ENCODE peak calls at places on chromosome 14, in four cellular contexts. T is CD4-positive, CD25-positive, alpha-beta regulatory T cell; O is K562; B is lung. W is an unnamed sample.

GRCh38 chr14:43937001-43937400 is 570.1 kb downstream of the FSCB start:
- DNase-seq in T (no peak), B (no peak), O (no peak), W (no peak)

GRCh38 chr14:65496178-65496993 is 83.9 kb downstream of the FUT8 start:
- DNase-seq in B (no peak), T (no peak), O (no peak), W (no peak)

GRCh38 chr14:68682166-68683103 is 110.4 kb downstream of the ZFP36L1 start:
- DNase-seq in O (no peak), T (no peak), B (peak; percentile 63), W (no peak)

GRCh38 chr14:95117937-95118726 is 39.2 kb downstream of the DICER1 start:
- DNase-seq in B (no peak), T (no peak), O (no peak), W (no peak)

GRCh38 chr14:105060751-105061427 is 4.3 kb downstream of the GPR132 start:
- DNase-seq in B (no peak), T (no peak), O (no peak), W (peak; percentile 46)

GRCh38 chr14:39230416-39230815 is 3.3 kb upstream of the MIA2 start:
- DNase-seq in O (no peak), B (no peak), T (no peak), W (no peak)

GRCh38 chr14:83867871-83868270 is 1662.1 kb upstream of the FLRT2 start:
- DNase-seq in B (no peak), T (no peak), O (no peak), W (no peak)

GRCh38 chr14:89206426-89206825 is 210.6 kb downstream of the FOXN3 start:
- DNase-seq in T (no peak), O (no peak), B (no peak), W (no peak)

GRCh38 chr14:76919811-76920571 is 93.8 kb downstream of the LRRC74A start:
- DNase-seq in T (no peak), O (no peak), B (no peak), W (no peak)

GRCh38 chr14:100898935-100899840 is 4.3 kb downstream of the RTL1 start:
- DNase-seq in B (peak; percentile 24), T (no peak), O (no peak), W (no peak)

GRCh38 chr14:72583316-72584272 is 310.3 kb downstream of the DPF3 start:
- DNase-seq in T (no peak), O (no peak), B (no peak), W (no peak)

GRCh38 chr14:51370758-51371386 is 130.8 kb downstream of the TMX1 start:
- DNase-seq in O (no peak), T (no peak), B (no peak), W (no peak)

GRCh38 chr14:23729720-23730387 is 93.7 kb downstream of the DHRS2 start:
- DNase-seq in B (no peak), O (peak; percentile 27), T (no peak), W (no peak)

GRCh38 chr14:104580961-104581360 is 1.4 kb downstream of the C14orf180 start:
- DNase-seq in T (no peak), B (no peak), O (no peak), W (no peak)

GRCh38 chr14:83707056-83707455 is 1822.9 kb upstream of the FLRT2 start:
- DNase-seq in O (no peak), B (no peak), T (no peak), W (no peak)

DNA sequence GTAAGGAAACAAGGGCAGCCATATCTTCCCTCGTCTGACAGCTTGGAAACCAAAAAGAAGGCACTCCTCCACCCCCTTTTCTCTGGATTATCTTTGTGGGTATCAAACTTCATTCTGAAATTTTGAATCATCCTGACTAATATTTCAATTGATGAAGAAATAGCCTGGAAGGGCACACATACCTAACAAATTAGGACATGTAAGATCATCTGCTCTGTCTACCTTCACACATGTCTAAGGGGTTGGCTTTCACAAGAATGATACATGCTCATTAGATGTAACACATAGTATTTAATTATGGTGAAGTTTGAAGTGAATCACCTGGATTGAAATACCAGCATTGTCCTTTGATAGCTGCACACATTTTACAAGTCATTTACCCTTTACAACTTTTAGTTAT is 348.1 kb upstream of the RPL10L start:
- DNase-seq in B (no peak), O (no peak), T (no peak), W (no peak)
- H3K4me3 ChIP-seq in B (no peak overlapping the region), O (no peak overlapping the region), T (no peak overlapping the region), W (no peak overlapping the region)

GRCh38 chr14:36662543-36663403 is 1.1 kb downstream of the PAX9 start:
- DNase-seq in B (no peak), O (peak; percentile 14), T (no peak), W (no peak)

GRCh38 chr14:36660736-36661505 is 739 bp upstream of the PAX9 start:
- DNase-seq in O (no peak), T (no peak), B (no peak), W (no peak)

GRCh38 chr14:36663404-36664321 is 2.0 kb downstream of the PAX9 start:
- DNase-seq in B (no peak), O (no peak), T (no peak), W (no peak)

GRCh38 chr14:36661506-36662257 is at the start of gene PAX9:
- DNase-seq in O (peak; percentile 92), T (no peak), B (peak; percentile 86), W (peak; percentile 21)

GRCh38 chr14:36662258-36662542 is 540 bp downstream of the PAX9 start:
- DNase-seq in B (no peak), T (no peak), O (no peak), W (no peak)
- H3K27me3 ChIP-seq in B (peaks cover 8% of the 10 kb centered on the region), T (peaks cover 47% of the 10 kb centered on the region), O (no peaks in the 10 kb centered on the region), W (peaks cover 27% of the 10 kb centered on the region)

GRCh38 chr14:74064883-74065282 is 19.4 kb downstream of the ALDH6A1 start:
- DNase-seq in T (no peak), O (no peak), B (no peak), W (no peak)

GRCh38 chr14:74065746-74066575 is 18.3 kb downstream of the ALDH6A1 start:
- DNase-seq in T (no peak), O (no peak), B (no peak), W (no peak)

GRCh38 chr14:74062809-74063150 is 21.5 kb downstream of the ALDH6A1 start:
- DNase-seq in O (no peak), T (no peak), B (no peak), W (no peak)
- H3K4me3 ChIP-seq in O (no peak overlapping the region), T (no peak overlapping the region), B (no peak overlapping the region), W (no peak overlapping the region)

DNA sequence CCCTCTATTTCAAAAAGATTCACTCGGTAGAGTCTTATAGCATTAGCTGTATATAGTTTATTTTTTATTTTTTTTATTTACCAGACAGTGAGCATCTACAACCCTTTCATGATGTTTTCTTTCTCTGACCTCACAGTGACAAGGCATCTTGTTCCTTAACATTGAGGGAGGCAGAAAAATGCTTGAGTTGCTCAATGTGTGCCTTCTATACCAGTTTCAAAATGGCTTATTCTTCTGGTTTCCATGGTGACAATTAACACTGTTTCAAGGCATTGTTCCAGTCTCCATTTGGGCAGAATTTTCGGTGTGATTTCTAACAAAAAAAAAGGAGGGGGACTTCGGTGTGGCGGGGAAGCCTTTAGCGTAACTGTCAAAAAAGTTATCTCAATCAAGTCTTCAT is 209.7 kb upstream of the NPAS3 start:
- DNase-seq in T (no peak), O (no peak), B (no peak), W (no peak)
- H3K27me3 ChIP-seq in T (no peaks in the 10 kb centered on the region), O (no peaks in the 10 kb centered on the region), B (no peaks in the 10 kb centered on the region), W (no peaks in the 10 kb centered on the region)

GRCh38 chr14:94077111-94077821 is 3.7 kb downstream of the DDX24 start:
- DNase-seq in B (no peak), O (no peak), T (no peak), W (no peak)
- H3K4me3 ChIP-seq in B (no peak overlapping the region), O (peak overlapping the region; percentile 28), T (peak overlapping the region; percentile 96), W (peak overlapping the region; percentile 92)

W was measured in CD4-positive, alpha-beta memory T cell.